ENCODE peak calls at places on chromosomes 7 and 10, in nine cellular contexts. H is GM23338, V is PC-3, R is OCI-LY7, L is MM.1S, M is GM23248, K is neural progenitor cell, T is SK-N-SH, J is hepatocyte. N is an unnamed sample.

GRCh38 chr7:102186306-102186705 is 100.4 kb upstream of the SH2B2 start:
- DNase-seq in H (no peak), V (no peak), R (no peak), L (no peak), M (no peak), K (no peak), T (no peak), J (no peak), N (no peak)

GRCh38 chr10:59831658-59832503 is 74.5 kb downstream of the CCDC6 start:
- DNase-seq in H (no peak), V (no peak), R (no peak), L (no peak), M (no peak), K (no peak), T (no peak), J (peak; percentile 8), N (no peak)

GRCh38 chr7:138625849-138626230 is 75.3 kb downstream of the SVOPL start:
- DNase-seq in H (peak; percentile 16), V (no peak), R (no peak), L (no peak), M (no peak), K (no peak), T (no peak), J (no peak), N (no peak)

GRCh38 chr7:90455163-90456030 is 14.0 kb upstream of the PTTG1IP2 start:
- DNase-seq in H (peak; percentile 68), V (peak; percentile 67), R (peak; percentile 33), L (peak; percentile 55), M (peak; percentile 70), K (peak; percentile 50), T (peak; percentile 61), J (peak; percentile 51), N (peak; percentile 28)

GRCh38 chr7:47228386-47229014 is 353.4 kb downstream of the TNS3 start:
- DNase-seq in H (peak; percentile 60), V (peak; percentile 23), R (peak; percentile 46), L (no peak), M (no peak), K (no peak), T (peak; percentile 40), J (no peak), N (peak; percentile 76)

GRCh38 chr7:13797545-13797944 is 191.9 kb downstream of the ETV1 start:
- DNase-seq in H (peak; percentile 55), V (no peak), R (no peak), L (no peak), M (no peak), K (no peak), T (no peak), J (no peak), N (no peak)

GRCh38 chr7:111560773-111561658 is 1.3 kb downstream of the IMMP2L start:
- DNase-seq in H (peak; percentile 78), V (peak; percentile 74), R (peak; percentile 27), L (no peak), M (peak; percentile 33), K (peak; percentile 10), T (peak; percentile 21), J (peak; percentile 19), N (no peak)

GRCh38 chr7:5248201-5248885 is 34.4 kb upstream of the SLC29A4 start:
- DNase-seq in H (no peak), V (no peak), R (no peak), L (no peak), M (no peak), K (no peak), T (no peak), J (peak; percentile 68), N (no peak)

GRCh38 chr10:7887417-7887816 is 69.1 kb downstream of the TAF3 start:
- DNase-seq in H (no peak), V (no peak), R (no peak), L (no peak), M (no peak), K (no peak), T (no peak), J (peak; percentile 29), N (no peak)

GRCh38 chr10:86348321-86349210 is 18.0 kb downstream of the GRID1 start:
- DNase-seq in H (peak; percentile 15), V (peak; percentile 20), R (no peak), L (no peak), M (no peak), K (peak; percentile 47), T (peak; percentile 71), J (no peak), N (no peak)

GRCh38 chr7:44240983-44241510 is 40.3 kb downstream of the YKT6 start:
- DNase-seq in H (peak; percentile 92), V (peak; percentile 75), R (peak; percentile 91), L (peak; percentile 71), M (peak; percentile 94), K (peak; percentile 91), T (peak; percentile 96), J (peak; percentile 90), N (peak; percentile 66)

GRCh38 chr10:102669206-102670064 is 25.2 kb downstream of the TRIM8 start:
- DNase-seq in H (peak; percentile 57), V (peak; percentile 65), R (peak; percentile 35), L (peak; percentile 5), M (peak; percentile 80), K (peak; percentile 48), T (peak; percentile 76), J (peak; percentile 61), N (peak; percentile 35)

GRCh38 chr7:95250591-95250990 is 73.7 kb downstream of the PON1 start:
- DNase-seq in H (no peak), V (no peak), R (no peak), L (no peak), M (no peak), K (no peak), T (no peak), J (no peak), N (no peak)

GRCh38 chr7:106563466-106564150 is 97.3 kb downstream of the CCDC71L start:
- DNase-seq in H (no peak), V (no peak), R (no peak), L (no peak), M (peak; percentile 47), K (no peak), T (no peak), J (peak; percentile 7), N (no peak)

GRCh38 chr10:75007646-75008045 is 103.8 kb upstream of the SAMD8 start:
- DNase-seq in H (no peak), V (no peak), R (no peak), L (peak; percentile 54), M (no peak), K (no peak), T (no peak), J (no peak), N (no peak)

GRCh38 chr10:71852335-71852937 is 1.4 kb upstream of the PSAP start:
- DNase-seq in H (no peak), V (no peak), R (peak; percentile 58), L (no peak), M (no peak), K (no peak), T (no peak), J (no peak), N (no peak)

GRCh38 chr7:4739528-4739992 is 35.9 kb upstream of the AP5Z1 start:
- DNase-seq in H (no peak), V (no peak), R (no peak), L (peak; percentile 42), M (no peak), K (peak; percentile 27), T (peak; percentile 77), J (peak; percentile 76), N (no peak)

GRCh38 chr7:30995541-30995940 is 31.8 kb downstream of the GHRHR start:
- DNase-seq in H (no peak), V (no peak), R (no peak), L (no peak), M (no peak), K (no peak), T (no peak), J (no peak), N (no peak)
- TF ChIP-seq EZH2phosphoT487 in H (no peak), V (no peak), R (no peak), L (no peak), M (no peak), K (no peak), T (no peak), J (no peak), N (no peak)

GRCh38 chr7:127946847-127947246 is 84.4 kb downstream of the LRRC4 start:
- DNase-seq in H (no peak), V (no peak), R (no peak), L (no peak), M (peak; percentile 39), K (no peak), T (no peak), J (no peak), N (no peak)
- H3K4me2 ChIP-seq in H (no peak overlapping the region), V (no peak overlapping the region), R (no peak overlapping the region), L (peak overlapping the region; percentile 37), M (peak overlapping the region; percentile 3), K (no peak overlapping the region), T (peak overlapping the region; percentile 32), J (no peak overlapping the region), N (no peak overlapping the region)

DNA sequence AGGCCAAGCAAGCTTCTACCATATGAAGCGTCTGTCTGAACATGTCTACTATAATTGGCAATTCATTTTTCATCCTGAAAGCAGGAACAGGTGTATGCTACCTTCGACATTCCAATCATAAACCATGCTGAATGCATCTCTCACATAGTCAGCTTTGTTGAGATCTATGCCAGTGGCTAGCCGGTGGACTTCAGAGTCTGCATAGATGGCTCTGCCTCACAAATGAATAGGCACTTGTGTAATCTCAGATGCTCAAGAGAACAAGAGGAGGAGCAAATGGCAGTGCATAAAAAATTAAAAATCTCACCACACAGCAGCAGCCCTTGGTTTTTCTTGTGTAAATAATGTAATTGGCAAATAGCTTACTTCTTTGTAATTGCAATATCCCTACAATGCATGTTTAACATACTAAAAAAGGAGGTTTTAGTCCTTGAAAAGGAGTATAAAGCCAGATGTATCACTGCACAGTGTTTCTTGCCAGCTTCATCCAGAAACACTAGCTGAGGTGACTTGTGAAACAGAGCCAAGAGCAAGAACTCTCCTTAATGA is 249.7 kb upstream of the PLXNA4 start:
- DNase-seq in H (no peak), V (no peak), R (no peak), L (no peak), M (no peak), K (no peak), T (no peak), J (no peak), N (no peak)
- TF ChIP-seq EZH2phosphoT487 in H (no peak), V (no peak), R (no peak), L (no peak), M (no peak), K (no peak), T (no peak), J (no peak), N (no peak)

GRCh38 chr10:88187472-88187871 is 324.0 kb downstream of the PTEN start:
- DNase-seq in H (no peak), V (no peak), R (no peak), L (no peak), M (no peak), K (no peak), T (no peak), J (no peak), N (no peak)

GRCh38 chr10:88181902-88182671 is 318.7 kb downstream of the PTEN start:
- DNase-seq in H (no peak), V (no peak), R (no peak), L (no peak), M (no peak), K (no peak), T (no peak), J (no peak), N (no peak)

GRCh38 chr10:88184543-88185297 is 321.3 kb downstream of the PTEN start:
- DNase-seq in H (no peak), V (no peak), R (no peak), L (no peak), M (no peak), K (no peak), T (no peak), J (no peak), N (no peak)

GRCh38 chr10:88186335-88186734 is 322.9 kb downstream of the PTEN start:
- DNase-seq in H (no peak), V (no peak), R (no peak), L (no peak), M (peak; percentile 95), K (no peak), T (no peak), J (no peak), N (no peak)

GRCh38 chr10:88185830-88186229 is 322.4 kb downstream of the PTEN start:
- DNase-seq in H (no peak), V (no peak), R (no peak), L (no peak), M (peak; percentile 15), K (no peak), T (no peak), J (no peak), N (no peak)
- H3K4me2 ChIP-seq in H (no peak overlapping the region), V (no peak overlapping the region), R (no peak overlapping the region), L (no peak overlapping the region), M (peak overlapping the region; percentile 75), K (no peak overlapping the region), T (no peak overlapping the region), J (no peak overlapping the region), N (no peak overlapping the region)

N was measured in HCT116.